ENCODE peak calls at places on chromosomes 2 and 18, in seven cellular contexts. D is activated CD8-positive, alpha-beta memory T cell treated with anti-CD3 and anti-CD28 coated beads for 24 hours; K is pancreas; Y is posterior cingulate gyrus; F is mucosa of descending colon; M is AG08396; T is progenitor cell of endocrine pancreas. Q is an unnamed sample.

GRCh38 chr2:66084948-66085590 is 349.9 kb upstream of the MEIS1 start:
- DNase-seq in M (no peak), T (no peak), D (no peak), F (no peak), K (no peak), Y (no peak), Q (no peak)

GRCh38 chr2:238160206-238161129 is 1.7 kb downstream of the ERFE start:
- DNase-seq in M (no peak), D (no peak), T (no peak), F (peak; percentile 45), K (peak; percentile 49), Y (peak; percentile 69), Q (no peak)

GRCh38 chr2:217964255-217964654 is 38.5 kb downstream of the TNS1 start:
- DNase-seq in F (no peak), Y (no peak), D (no peak), K (peak; percentile 24), T (no peak), M (no peak), Q (no peak)

GRCh38 chr2:1970341-1970740 is 226.0 kb upstream of the PXDN start:
- DNase-seq in T (no peak), M (no peak), Y (no peak), F (no peak), K (no peak), D (no peak), Q (no peak)

GRCh38 chr2:1451451-1451850 is 38.2 kb downstream of the TPO start:
- DNase-seq in Y (no peak), K (no peak), T (no peak), M (no peak), D (no peak), F (no peak), Q (no peak)

GRCh38 chr2:235080108-235080507 is 128.3 kb downstream of the SH3BP4 start:
- DNase-seq in Y (no peak), F (no peak), M (no peak), D (no peak), K (no peak), T (no peak), Q (no peak)

GRCh38 chr2:160210599-160211138 is 10.6 kb upstream of the ITGB6 start:
- DNase-seq in D (peak; percentile 87), M (no peak), F (peak; percentile 90), K (peak; percentile 86), Y (peak; percentile 63), T (peak; percentile 68), Q (peak; percentile 18)

GRCh38 chr18:7954229-7954628 is 387.1 kb downstream of the PTPRM start:
- DNase-seq in T (no peak), K (no peak), M (no peak), F (no peak), D (no peak), Y (no peak), Q (no peak)

GRCh38 chr18:79890638-79891037 is 60.8 kb downstream of the SLC66A2 start:
- DNase-seq in M (no peak), K (no peak), D (no peak), F (no peak), Y (no peak), T (no peak), Q (no peak)

GRCh38 chr2:37335604-37336003 is 8.8 kb upstream of the QPCT start:
- DNase-seq in F (no peak), Y (no peak), D (no peak), T (no peak), K (no peak), M (no peak), Q (no peak)

GRCh38 chr2:190017837-190018236 is 44.7 kb downstream of the MSTN start:
- DNase-seq in Y (no peak), T (no peak), M (no peak), K (no peak), F (no peak), D (no peak), Q (no peak)

GRCh38 chr18:44852818-44853217 is 172.1 kb downstream of the SETBP1 start:
- DNase-seq in K (no peak), Y (no peak), T (no peak), M (no peak), F (no peak), D (no peak), Q (no peak)

GRCh38 chr2:237754182-237754581 is 44.4 kb upstream of the RBM44 start:
- DNase-seq in F (no peak), K (no peak), M (no peak), T (no peak), Y (no peak), D (no peak), Q (no peak)

GRCh38 chr2:72887032-72887835 is at the start of gene SPR:
- DNase-seq in T (peak; percentile 64), M (peak; percentile 88), D (peak; percentile 88), Y (peak; percentile 80), F (peak; percentile 90), K (peak; percentile 93), Q (no peak)

GRCh38 chr2:71700041-71700879 is 246.9 kb downstream of the DYSF start:
- DNase-seq in M (no peak), D (no peak), T (no peak), F (no peak), Y (no peak), K (peak; percentile 41), Q (no peak)

GRCh38 chr2:65527451-65528240 is 95.2 kb upstream of the SPRED2 start:
- DNase-seq in M (no peak), D (no peak), K (no peak), Y (no peak), T (no peak), F (no peak), Q (no peak)

GRCh38 chr18:34707670-34708069 is 2.4 kb upstream of the DTNA start:
- DNase-seq in Y (no peak), F (peak; percentile 27), M (peak; percentile 64), D (no peak), K (no peak), T (no peak), Q (peak; percentile 88)

GRCh38 chr2:230721712-230722111 is 9.1 kb downstream of the CAB39 start:
- DNase-seq in F (no peak), K (no peak), Y (no peak), M (no peak), T (no peak), D (no peak), Q (no peak)

GRCh38 chr18:12842459-12843380 is 41.3 kb downstream of the PTPN2 start:
- DNase-seq in F (no peak), Y (no peak), K (no peak), D (no peak), T (no peak), M (no peak), Q (no peak)

GRCh38 chr2:58089081-58089480 is 42.5 kb downstream of the VRK2 start:
- DNase-seq in Y (no peak), T (no peak), D (no peak), M (peak; percentile 2), K (no peak), F (no peak), Q (no peak)

GRCh38 chr2:68696554-68696953 is 38.1 kb upstream of the ARHGAP25 start:
- DNase-seq in F (no peak), M (no peak), Y (no peak), T (no peak), D (no peak), K (no peak), Q (no peak)

GRCh38 chr2:15275341-15275740 is 285.8 kb downstream of the NBAS start:
- DNase-seq in K (no peak), D (no peak), M (no peak), T (no peak), Y (no peak), F (no peak), Q (no peak)

GRCh38 chr2:27977623-27978312 is 87.2 kb downstream of the BABAM2 start:
- DNase-seq in M (peak; percentile 27), T (no peak), F (no peak), Y (no peak), K (no peak), D (no peak), Q (no peak)